ENCODE peak calls at places on chromosome 10, in six cellular contexts. M is hepatocyte, R is SK-N-SH, O is OCI-LY7, G is HCT116, D is GM23338. Q is an unnamed sample.

GRCh38 chr10:34187201-34187600 is 627.9 kb downstream of the PARD3 start:
- DNase-seq in M (no peak), R (no peak), O (no peak), G (no peak), D (no peak), Q (peak; percentile 26)

GRCh38 chr10:108638225-108638624 is 1285.1 kb downstream of the XPNPEP1 start:
- DNase-seq in M (no peak), R (no peak), O (no peak), G (no peak), D (no peak), Q (no peak)

GRCh38 chr10:45308707-45309106 is 6.7 kb downstream of the OR13A1 start:
- DNase-seq in M (peak; percentile 8), R (no peak), O (peak; percentile 44), G (peak; percentile 2), D (peak; percentile 52), Q (no peak)

GRCh38 chr10:69051303-69051702 is 36.6 kb upstream of the SRGN start:
- DNase-seq in M (no peak), R (no peak), O (no peak), G (no peak), D (no peak), Q (peak; percentile 58)

GRCh38 chr10:120963053-120963533 is 111.9 kb downstream of the WDR11 start:
- DNase-seq in M (no peak), R (peak; percentile 38), O (no peak), G (no peak), D (peak; percentile 76), Q (no peak)

GRCh38 chr10:51711519-51711891 is 12.1 kb upstream of the CSTF2T start:
- DNase-seq in M (no peak), R (no peak), O (no peak), G (no peak), D (no peak), Q (no peak)

GRCh38 chr10:84205049-84205852 is 10.9 kb downstream of the CDHR1 start:
- DNase-seq in M (peak; percentile 72), R (peak; percentile 83), O (peak; percentile 67), G (peak; percentile 37), D (peak; percentile 84), Q (peak; percentile 69)

GRCh38 chr10:116210588-116211346 is 62.2 kb downstream of the GFRA1 start:
- DNase-seq in M (no peak), R (no peak), O (no peak), G (no peak), D (no peak), Q (no peak)

GRCh38 chr10:131803863-131804425 is 96.9 kb upstream of the PPP2R2D start:
- DNase-seq in M (peak; percentile 37), R (no peak), O (no peak), G (no peak), D (no peak), Q (no peak)

GRCh38 chr10:43491855-43492254 is 54.9 kb downstream of the ZNF487 start:
- DNase-seq in M (no peak), R (no peak), O (no peak), G (no peak), D (no peak), Q (no peak)
- TF ChIP-seq EZH2phosphoT487 in M (no peak), R (no peak), O (no peak), G (no peak), D (no peak), Q (no peak)

GRCh38 chr10:124005091-124005490 is 88.3 kb downstream of the CHST15 start:
- DNase-seq in M (no peak), R (peak; percentile 3), O (no peak), G (no peak), D (no peak), Q (no peak)

GRCh38 chr10:124003070-124003419 is 90.4 kb downstream of the CHST15 start:
- DNase-seq in M (no peak), R (no peak), O (no peak), G (no peak), D (no peak), Q (no peak)

GRCh38 chr10:124003481-124004371 is 89.7 kb downstream of the CHST15 start:
- DNase-seq in M (no peak), R (peak; percentile 22), O (no peak), G (no peak), D (no peak), Q (no peak)

GRCh38 chr10:124005991-124006392 is 87.4 kb downstream of the CHST15 start:
- DNase-seq in M (no peak), R (no peak), O (no peak), G (no peak), D (no peak), Q (peak; percentile 40)

DNA sequence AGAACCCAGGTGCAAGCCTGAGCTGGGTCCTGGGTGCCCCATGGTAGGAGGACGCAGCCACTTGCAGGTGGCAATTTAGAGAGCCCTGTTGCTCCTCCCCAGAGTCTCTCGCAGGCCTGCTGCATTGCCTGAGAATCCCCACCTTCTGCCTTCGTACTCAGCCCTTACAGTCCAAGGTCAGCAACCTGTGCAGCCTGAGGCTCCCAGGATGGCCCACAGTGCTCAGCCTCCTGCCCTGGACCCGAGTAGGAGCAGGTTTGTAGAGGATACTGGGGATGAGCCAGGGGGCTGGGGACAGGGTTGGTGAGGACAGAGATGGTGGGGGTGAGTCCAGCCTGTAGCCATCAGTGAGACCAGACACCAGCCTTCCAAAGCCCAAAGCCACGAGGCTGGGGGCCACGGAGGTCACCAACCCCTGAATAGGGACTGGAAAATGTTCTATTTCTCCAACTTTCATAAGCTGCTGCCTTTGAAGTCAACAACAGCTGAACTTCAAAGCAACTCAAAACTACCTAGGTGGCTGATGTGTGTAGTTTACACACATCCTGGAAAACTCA is 88.9 kb downstream of the CHST15 start:
- DNase-seq in M (no peak), R (peak; percentile 19), O (no peak), G (no peak), D (no peak), Q (no peak)
- TF ChIP-seq EZH2phosphoT487 in M (no peak), R (no peak), O (no peak), G (no peak), D (no peak), Q (no peak)

GRCh38 chr10:26486304-26486703 is 48.2 kb downstream of the APBB1IP start:
- DNase-seq in M (peak; percentile 12), R (no peak), O (no peak), G (no peak), D (no peak), Q (peak; percentile 99)
- TF ChIP-seq EZH2phosphoT487 in M (no peak), R (no peak), O (no peak), G (no peak), D (no peak), Q (no peak)

DNA sequence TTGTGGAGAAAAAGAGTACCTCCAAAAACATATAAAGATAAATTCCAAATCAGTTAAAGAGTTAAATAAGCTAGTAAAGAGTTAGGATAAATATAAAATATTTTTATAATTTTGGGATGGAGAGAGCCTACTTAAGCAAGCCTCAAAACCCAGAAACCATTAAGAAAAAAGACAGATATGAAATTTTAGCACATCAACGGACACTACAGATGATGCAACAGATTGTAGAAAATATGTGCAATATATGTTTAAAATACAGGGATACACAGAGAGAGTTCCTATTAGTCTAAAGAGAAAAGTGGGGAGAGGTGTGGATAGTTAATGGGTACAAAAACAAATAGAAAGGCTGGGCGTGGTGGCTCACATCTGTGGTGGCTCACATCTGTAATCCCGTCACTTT is 23.6 kb upstream of the USP54 start:
- DNase-seq in M (no peak), R (no peak), O (no peak), G (no peak), D (no peak), Q (no peak)
- TF ChIP-seq EZH2phosphoT487 in M (no peak), R (no peak), O (no peak), G (no peak), D (no peak), Q (no peak)

GRCh38 chr10:6716521-6716920 is 136.4 kb upstream of the PRKCQ start:
- DNase-seq in M (no peak), R (no peak), O (no peak), G (no peak), D (no peak), Q (peak; percentile 78)

GRCh38 chr10:6722616-6723004 is 142.5 kb upstream of the PRKCQ start:
- DNase-seq in M (no peak), R (no peak), O (no peak), G (peak; percentile 16), D (no peak), Q (peak; percentile 68)

GRCh38 chr10:6726924-6727323 is 146.8 kb upstream of the PRKCQ start:
- DNase-seq in M (no peak), R (no peak), O (no peak), G (no peak), D (no peak), Q (no peak)

GRCh38 chr10:6721964-6722615 is 142.0 kb upstream of the PRKCQ start:
- DNase-seq in M (no peak), R (no peak), O (no peak), G (peak; percentile 62), D (peak; percentile 14), Q (peak; percentile 96)

DNA sequence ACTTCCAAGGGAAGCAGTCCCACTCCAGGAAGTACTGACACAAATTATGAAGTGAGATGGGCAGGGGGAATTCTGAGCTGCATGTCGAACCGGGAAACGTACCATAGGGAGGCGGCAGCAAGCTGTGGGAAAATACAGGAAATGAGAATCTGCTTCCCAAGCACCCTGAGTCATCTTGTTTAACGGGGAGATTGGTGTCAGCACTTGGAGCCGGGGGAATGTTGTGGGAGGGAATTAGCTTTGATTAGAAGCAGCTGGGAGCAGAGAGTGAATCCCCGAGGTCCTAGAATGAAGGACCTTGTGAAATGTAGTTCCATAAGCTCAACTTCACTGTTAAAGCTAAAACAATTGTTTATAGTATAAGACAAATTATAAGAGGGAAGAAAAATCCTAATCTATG is 141.4 kb upstream of the PRKCQ start:
- DNase-seq in M (peak; percentile 65), R (peak; percentile 31), O (no peak), G (peak; percentile 37), D (peak; percentile 36), Q (peak; percentile 98)
- TF ChIP-seq EZH2phosphoT487 in M (no peak), R (no peak), O (no peak), G (no peak), D (no peak), Q (no peak)

Q was measured in GM23248.